ENCODE peak calls at places on chromosomes 6 and 20, in five cellular contexts. One of them, this sample, is unnamed.

GRCh38 chr20:44324343-44324742 is 12.5 kb upstream of the R3HDML start:
- DNase-seq in GM12865: no peak
- DNase-seq in nucleus accumbens: no peak
- DNase-seq in head of caudate nucleus: no peak
- DNase-seq in GM23248: peak; percentile 18
- DNase-seq in this sample: no peak

GRCh38 chr6:66429220-66429619 is 722.2 kb upstream of the EYS start:
- DNase-seq in nucleus accumbens: no peak
- DNase-seq in GM12865: no peak
- DNase-seq in head of caudate nucleus: no peak
- DNase-seq in GM23248: peak; percentile 5
- DNase-seq in this sample: no peak

GRCh38 chr20:18052856-18053255 is 4.9 kb downstream of the OVOL2 start:
- DNase-seq in GM12865: no peak
- DNase-seq in nucleus accumbens: no peak
- DNase-seq in head of caudate nucleus: no peak
- DNase-seq in GM23248: no peak
- DNase-seq in this sample: peak; percentile 24

GRCh38 chr6:26162399-26162798 is 75.2 kb downstream of the HFE start:
- DNase-seq in head of caudate nucleus: no peak
- DNase-seq in nucleus accumbens: no peak
- DNase-seq in GM12865: no peak
- DNase-seq in GM23248: no peak
- DNase-seq in this sample: no peak

GRCh38 chr6:33164176-33164575 is 28.1 kb downstream of the COL11A2 start:
- DNase-seq in nucleus accumbens: no peak
- DNase-seq in GM12865: no peak
- DNase-seq in head of caudate nucleus: no peak
- DNase-seq in GM23248: no peak
- DNase-seq in this sample: no peak

GRCh38 chr6:5213851-5214507 is 46.8 kb downstream of the LYRM4 start:
- DNase-seq in GM23248: peak; percentile 55
- DNase-seq in nucleus accumbens: no peak
- DNase-seq in GM12865: no peak
- DNase-seq in head of caudate nucleus: peak; percentile 44
- DNase-seq in this sample: no peak

GRCh38 chr20:40683221-40683893 is 5.7 kb downstream of the MAFB start:
- DNase-seq in nucleus accumbens: no peak
- DNase-seq in head of caudate nucleus: no peak
- DNase-seq in GM12865: no peak
- DNase-seq in GM23248: peak; percentile 94
- DNase-seq in this sample: peak; percentile 55

GRCh38 chr6:32989375-32989774 is 20.0 kb downstream of the HLA-DOA start:
- DNase-seq in GM12865: no peak
- DNase-seq in head of caudate nucleus: no peak
- DNase-seq in nucleus accumbens: no peak
- DNase-seq in GM23248: no peak
- DNase-seq in this sample: no peak

GRCh38 chr20:4563534-4563933 is 158.2 kb upstream of the PRND start:
- DNase-seq in GM23248: peak; percentile 85
- DNase-seq in GM12865: peak; percentile 33
- DNase-seq in nucleus accumbens: no peak
- DNase-seq in head of caudate nucleus: no peak
- DNase-seq in this sample: peak; percentile 66

GRCh38 chr20:62797671-62798532 is 1.6 kb downstream of the MRGBP start:
- DNase-seq in head of caudate nucleus: no peak
- DNase-seq in nucleus accumbens: no peak
- DNase-seq in GM23248: no peak
- DNase-seq in GM12865: no peak
- DNase-seq in this sample: no peak

GRCh38 chr6:127483399-127484055 is 24.3 kb upstream of the KIAA0408 start:
- DNase-seq in nucleus accumbens: no peak
- DNase-seq in GM12865: no peak
- DNase-seq in GM23248: peak; percentile 2
- DNase-seq in head of caudate nucleus: no peak
- DNase-seq in this sample: no peak

GRCh38 chr6:37168163-37168758 is 1.7 kb upstream of the PIM1 start:
- DNase-seq in nucleus accumbens: no peak
- DNase-seq in head of caudate nucleus: no peak
- DNase-seq in GM23248: no peak
- DNase-seq in GM12865: no peak
- DNase-seq in this sample: no peak

GRCh38 chr6:36688534-36689075 is 9.0 kb upstream of the RAB44 start:
- DNase-seq in GM12865: peak; percentile 24
- DNase-seq in nucleus accumbens: no peak
- DNase-seq in GM23248: no peak
- DNase-seq in head of caudate nucleus: no peak
- DNase-seq in this sample: no peak

GRCh38 chr6:170032706-170033309 is 258.1 kb downstream of the DLL1 start:
- DNase-seq in GM12865: no peak
- DNase-seq in GM23248: no peak
- DNase-seq in head of caudate nucleus: no peak
- DNase-seq in nucleus accumbens: no peak
- DNase-seq in this sample: no peak

GRCh38 chr20:21191839-21192238 is 66.0 kb downstream of the KIZ start:
- DNase-seq in nucleus accumbens: no peak
- DNase-seq in GM12865: no peak
- DNase-seq in head of caudate nucleus: no peak
- DNase-seq in GM23248: no peak
- DNase-seq in this sample: no peak

GRCh38 chr6:45432944-45433343 is 55.2 kb upstream of the SUPT3H start:
- DNase-seq in GM12865: no peak
- DNase-seq in head of caudate nucleus: no peak
- DNase-seq in GM23248: peak; percentile 80
- DNase-seq in nucleus accumbens: no peak
- DNase-seq in this sample: peak; percentile 50

GRCh38 chr6:6699741-6700367 is 111.3 kb downstream of the LY86 start:
- DNase-seq in GM23248: peak; percentile 99
- DNase-seq in head of caudate nucleus: peak; percentile 72
- DNase-seq in GM12865: no peak
- DNase-seq in nucleus accumbens: no peak
- DNase-seq in this sample: peak; percentile 99

GRCh38 chr6:31689249-31690110 is 8.6 kb upstream of the LY6G5C start:
- DNase-seq in nucleus accumbens: no peak
- DNase-seq in head of caudate nucleus: no peak
- DNase-seq in GM12865: no peak
- DNase-seq in GM23248: peak; percentile 25
- DNase-seq in this sample: no peak

GRCh38 chr20:41249781-41250281 is 67.7 kb downstream of the ZHX3 start:
- DNase-seq in GM12865: peak; percentile 35
- DNase-seq in head of caudate nucleus: peak; percentile 69
- DNase-seq in GM23248: peak; percentile 25
- DNase-seq in nucleus accumbens: no peak
- DNase-seq in this sample: peak; percentile 28

GRCh38 chr6:107355659-107356058 is 103.7 kb downstream of the PDSS2 start:
- DNase-seq in GM23248: no peak
- DNase-seq in nucleus accumbens: no peak
- DNase-seq in head of caudate nucleus: no peak
- DNase-seq in GM12865: peak; percentile 3
- DNase-seq in this sample: no peak

GRCh38 chr20:13870349-13870748 is 85.5 kb downstream of the NDUFAF5 start:
- DNase-seq in nucleus accumbens: no peak
- DNase-seq in GM23248: no peak
- DNase-seq in head of caudate nucleus: no peak
- DNase-seq in GM12865: no peak
- DNase-seq in this sample: no peak

GRCh38 chr6:45200510-45200909 is 127.6 kb upstream of the RUNX2 start:
- DNase-seq in head of caudate nucleus: no peak
- DNase-seq in GM12865: no peak
- DNase-seq in GM23248: no peak
- DNase-seq in nucleus accumbens: no peak
- DNase-seq in this sample: no peak

GRCh38 chr6:121563286-121563685 is 127.8 kb downstream of the GJA1 start:
- DNase-seq in GM23248: no peak
- DNase-seq in nucleus accumbens: no peak
- DNase-seq in GM12865: no peak
- DNase-seq in head of caudate nucleus: no peak
- DNase-seq in this sample: no peak

GRCh38 chr6:6058054-6058444 is 51.3 kb upstream of the NRN1 start:
- DNase-seq in nucleus accumbens: no peak
- DNase-seq in GM12865: no peak
- DNase-seq in head of caudate nucleus: no peak
- DNase-seq in GM23248: no peak
- DNase-seq in this sample: no peak

GRCh38 chr20:40986774-40987173 is 41.8 kb upstream of the TOP1 start:
- DNase-seq in head of caudate nucleus: no peak
- DNase-seq in GM12865: peak; percentile 67
- DNase-seq in GM23248: no peak
- DNase-seq in nucleus accumbens: no peak
- DNase-seq in this sample: no peak

This sample was measured in foreskin keratinocyte.